ENCODE peak calls at places on chromosomes 2 and 18, in four cellular contexts. One of them, this sample, is unnamed.

GRCh38 chr2:230795856-230796255 is 68.9 kb upstream of the ITM2C start:
- DNase-seq in tibial nerve: no peak
- DNase-seq in transverse colon: no peak
- DNase-seq in heart left ventricle: no peak
- DNase-seq in this sample: peak; percentile 37

GRCh38 chr2:25521665-25522387 is 151.6 kb downstream of the DTNB start:
- DNase-seq in tibial nerve: no peak
- DNase-seq in transverse colon: no peak
- DNase-seq in heart left ventricle: peak; percentile 27
- DNase-seq in this sample: peak; percentile 30

GRCh38 chr2:67008114-67008513 is 389.0 kb upstream of the ETAA1 start:
- DNase-seq in tibial nerve: no peak
- DNase-seq in transverse colon: no peak
- DNase-seq in heart left ventricle: no peak
- DNase-seq in this sample: no peak

GRCh38 chr2:218010838-218011616 is 8.2 kb upstream of the TNS1 start:
- DNase-seq in tibial nerve: no peak
- DNase-seq in transverse colon: no peak
- DNase-seq in heart left ventricle: no peak
- DNase-seq in this sample: no peak

GRCh38 chr18:58512161-58512581 is 116.7 kb downstream of the ALPK2 start:
- DNase-seq in tibial nerve: no peak
- DNase-seq in transverse colon: no peak
- DNase-seq in heart left ventricle: no peak
- DNase-seq in this sample: no peak

GRCh38 chr2:27804146-27804545 is 32.6 kb downstream of the MRPL33 start:
- DNase-seq in tibial nerve: no peak
- DNase-seq in transverse colon: no peak
- DNase-seq in heart left ventricle: no peak
- DNase-seq in this sample: no peak

GRCh38 chr2:227774011-227774624 is 28.4 kb downstream of the SCYGR8 start:
- DNase-seq in tibial nerve: no peak
- DNase-seq in transverse colon: no peak
- DNase-seq in heart left ventricle: no peak
- DNase-seq in this sample: no peak

GRCh38 chr18:71919211-71919610 is 624.9 kb downstream of the CBLN2 start:
- DNase-seq in tibial nerve: no peak
- DNase-seq in transverse colon: no peak
- DNase-seq in heart left ventricle: no peak
- DNase-seq in this sample: no peak

GRCh38 chr2:1348789-1349188 is 64.5 kb upstream of the TPO start:
- DNase-seq in tibial nerve: no peak
- DNase-seq in transverse colon: no peak
- DNase-seq in heart left ventricle: no peak
- DNase-seq in this sample: no peak

GRCh38 chr2:195001924-195002323 is 655.1 kb upstream of the SLC39A10 start:
- DNase-seq in tibial nerve: no peak
- DNase-seq in transverse colon: no peak
- DNase-seq in heart left ventricle: no peak
- DNase-seq in this sample: no peak

GRCh38 chr2:13413989-13414388 is 697.3 kb downstream of the TRIB2 start:
- DNase-seq in tibial nerve: no peak
- DNase-seq in transverse colon: no peak
- DNase-seq in heart left ventricle: no peak
- DNase-seq in this sample: no peak

GRCh38 chr2:124563415-124563814 is 538.3 kb downstream of the CNTNAP5 start:
- DNase-seq in tibial nerve: no peak
- DNase-seq in transverse colon: no peak
- DNase-seq in heart left ventricle: no peak
- DNase-seq in this sample: no peak

GRCh38 chr2:238434846-238435751 is 8.4 kb downstream of the ASB1 start:
- DNase-seq in tibial nerve: no peak
- DNase-seq in transverse colon: no peak
- DNase-seq in heart left ventricle: no peak
- DNase-seq in this sample: no peak

GRCh38 chr2:109699646-109700045 is 85.5 kb downstream of the SOWAHC start:
- DNase-seq in tibial nerve: no peak
- DNase-seq in transverse colon: peak; percentile 62
- DNase-seq in heart left ventricle: no peak
- DNase-seq in this sample: no peak

GRCh38 chr2:45649855-45650806 is 1.3 kb upstream of the PRKCE start:
- DNase-seq in tibial nerve: peak; percentile 76
- DNase-seq in transverse colon: peak; percentile 83
- DNase-seq in heart left ventricle: peak; percentile 86
- DNase-seq in this sample: peak; percentile 80

GRCh38 chr2:72140621-72140960 is 7.1 kb downstream of the CYP26B1 start:
- DNase-seq in tibial nerve: peak; percentile 7
- DNase-seq in transverse colon: no peak
- DNase-seq in heart left ventricle: peak; percentile 14
- DNase-seq in this sample: peak; percentile 4

DNA sequence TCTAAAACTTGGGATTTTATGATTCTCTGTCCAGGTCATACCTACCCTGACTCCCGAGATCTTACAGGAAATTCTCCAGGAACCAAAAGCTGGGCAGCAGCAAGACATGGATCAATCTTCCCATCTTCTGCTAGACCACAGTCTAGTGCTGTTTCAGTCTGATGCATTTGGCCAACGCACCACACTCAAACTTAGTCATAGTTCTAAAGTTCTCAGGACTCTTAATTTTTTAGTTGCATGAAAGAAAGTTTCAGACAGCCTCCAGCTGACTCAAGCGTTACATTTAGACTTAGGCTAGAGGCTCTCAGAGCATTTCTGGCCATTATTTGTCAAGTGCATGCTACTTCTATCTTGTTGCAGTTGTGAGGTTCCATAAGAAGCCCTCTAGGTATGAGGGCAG is 230.1 kb upstream of the CCDC150 start:
- DNase-seq in tibial nerve: no peak
- DNase-seq in transverse colon: no peak
- DNase-seq in heart left ventricle: no peak
- DNase-seq in this sample: no peak
- TF ChIP-seq POLR2A in tibial nerve: no peak
- TF ChIP-seq POLR2A in transverse colon: no peak
- TF ChIP-seq POLR2A in heart left ventricle: no peak
- TF ChIP-seq POLR2A in this sample: no peak

DNA sequence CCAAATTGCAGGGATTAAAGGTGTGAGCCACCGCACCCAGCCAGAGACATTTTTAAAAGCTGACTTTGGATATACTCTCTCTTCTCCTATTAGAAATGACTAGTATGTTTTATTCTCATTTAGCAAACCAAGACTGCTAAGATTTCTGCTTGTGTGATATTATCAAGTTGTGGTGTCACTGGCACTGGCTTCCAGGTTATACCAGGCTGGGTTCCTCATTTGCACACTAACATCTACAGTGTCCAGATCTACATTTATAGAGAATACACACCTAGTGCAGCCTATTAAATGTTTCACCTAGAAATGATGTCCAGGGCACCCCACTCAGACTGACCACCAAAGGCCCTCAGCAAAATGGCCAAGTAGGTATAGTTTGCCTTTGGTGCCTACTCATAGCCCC is 265.3 kb upstream of the STON1 start:
- DNase-seq in tibial nerve: no peak
- DNase-seq in transverse colon: no peak
- DNase-seq in heart left ventricle: no peak
- DNase-seq in this sample: no peak
- H3K9me3 ChIP-seq in tibial nerve: no peaks in the 10 kb centered on the region
- H3K9me3 ChIP-seq in transverse colon: no peaks in the 10 kb centered on the region
- H3K9me3 ChIP-seq in heart left ventricle: no peaks in the 10 kb centered on the region
- H3K9me3 ChIP-seq in this sample: no peaks in the 10 kb centered on the region

DNA sequence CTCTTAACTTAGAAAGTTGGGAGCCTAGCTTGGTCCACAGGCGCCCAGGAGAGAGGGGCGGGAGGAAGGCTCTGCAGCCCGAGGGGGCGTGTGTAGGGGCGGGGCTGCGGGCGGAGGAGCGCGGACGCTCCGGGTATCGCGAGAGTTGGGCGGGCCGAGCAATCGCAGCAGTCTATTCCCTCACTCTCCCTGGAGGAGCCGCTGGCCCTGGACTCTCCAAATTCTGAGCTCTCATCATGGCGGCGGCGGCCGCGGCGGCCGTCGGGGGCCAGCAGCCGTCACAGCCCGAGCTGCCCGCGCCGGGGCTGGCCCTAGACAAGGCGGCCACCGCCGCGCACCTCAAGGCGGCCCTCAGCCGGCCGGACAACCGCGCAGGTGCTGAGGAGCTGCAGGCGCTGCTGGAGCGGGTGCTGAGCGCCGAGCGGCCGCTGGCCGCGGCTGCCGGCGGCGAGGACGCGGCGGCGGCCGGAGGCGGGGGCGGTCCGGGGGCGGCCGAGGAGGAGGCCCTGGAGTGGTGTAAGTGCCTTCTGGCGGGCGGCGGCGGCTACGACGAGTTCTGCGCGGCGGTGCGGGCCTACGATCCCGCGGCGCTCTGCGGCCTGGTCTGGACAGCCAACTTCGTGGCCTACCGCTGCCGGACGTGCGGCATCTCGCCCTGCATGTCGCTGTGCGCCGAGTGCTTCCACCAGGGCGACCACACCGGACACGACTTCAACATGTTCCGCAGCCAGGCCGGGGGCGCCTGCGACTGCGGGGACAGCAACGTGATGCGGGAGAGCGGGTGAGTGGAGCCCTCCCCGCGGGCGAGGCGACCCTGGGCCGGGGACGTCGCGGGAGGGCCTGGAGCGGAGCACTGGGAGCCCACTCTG is at the start of gene UBR3:
- DNase-seq in tibial nerve: peak; percentile 88
- DNase-seq in transverse colon: peak; percentile 95
- DNase-seq in heart left ventricle: peak; percentile 96
- DNase-seq in this sample: peak; percentile 94
- TF ChIP-seq POLR2A in tibial nerve: peak; percentile 69
- TF ChIP-seq POLR2A in transverse colon: peak; percentile 72
- TF ChIP-seq POLR2A in heart left ventricle: peak; percentile 88
- TF ChIP-seq POLR2A in this sample: peak; percentile 80

DNA sequence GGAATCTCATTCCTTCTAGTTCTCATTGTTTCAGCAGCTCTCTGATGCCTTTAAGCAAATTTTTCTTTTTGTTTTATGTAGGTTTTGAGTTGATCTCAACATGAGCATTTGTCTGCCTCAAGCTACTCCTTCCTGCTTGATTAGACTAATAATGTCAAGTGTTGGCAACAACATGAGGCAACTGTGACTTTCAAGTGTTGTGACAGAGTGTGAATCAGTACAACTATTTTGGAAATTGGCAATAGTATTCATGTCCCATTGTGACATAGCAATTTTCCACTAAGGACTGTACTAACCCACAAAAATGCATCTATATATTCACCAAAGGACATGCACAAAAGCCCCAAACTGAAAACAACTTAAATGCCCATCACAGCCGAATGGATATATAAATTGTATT is 610.6 kb downstream of the EPHA4 start:
- DNase-seq in tibial nerve: no peak
- DNase-seq in transverse colon: no peak
- DNase-seq in heart left ventricle: no peak
- DNase-seq in this sample: no peak
- H3K9me3 ChIP-seq in tibial nerve: no peaks in the 10 kb centered on the region
- H3K9me3 ChIP-seq in transverse colon: no peaks in the 10 kb centered on the region
- H3K9me3 ChIP-seq in heart left ventricle: no peaks in the 10 kb centered on the region
- H3K9me3 ChIP-seq in this sample: no peaks in the 10 kb centered on the region